ENCODE peak calls at places on chromosomes 16 and 17, in four cellular contexts. Q is neural progenitor cell, N is NT2/D1, W is K562. V is an unnamed sample. For H3K4me1 and H3K27me3, the result is how much of the 10 kb centered on the place peaks cover.

GRCh38 chr16:70437017-70437581 is 1.8 kb downstream of the ST3GAL2 start:
- DNase-seq in N (peak), W (peak), Q (peak), V (peak)

GRCh38 chr16:57412584-57412983 is 8.0 kb downstream of the CCL17 start:
- DNase-seq in Q (no peak), W (no peak), N (no peak), V (no peak)

GRCh38 chr17:60901222-60901621 is 223.6 kb downstream of the BCAS3 start:
- DNase-seq in Q (no peak), W (no peak), N (no peak), V (no peak)

GRCh38 chr16:9125658-9126492 is 34.4 kb downstream of the HAPSTR1 start:
- DNase-seq in N (no peak), W (no peak), Q (no peak), V (no peak)

GRCh38 chr16:86519649-86520316 is 9.5 kb downstream of the FOXF1 start:
- DNase-seq in W (peak), N (no peak), Q (peak), V (peak)

GRCh38 chr17:8005357-8005756 is 2.9 kb downstream of the GUCY2D start:
- DNase-seq in W (no peak), N (no peak), Q (no peak), V (no peak)

GRCh38 chr16:88650749-88651275 is at the start of gene CYBA:
- DNase-seq in Q (peak), W (peak), N (no peak), V (peak)

GRCh38 chr17:50576864-50577263 is 16.3 kb downstream of the CACNA1G start:
- DNase-seq in W (no peak), N (no peak), Q (no peak), V (no peak)

GRCh38 chr17:38598536-38598935 is 7.2 kb downstream of the SRCIN1 start:
- DNase-seq in Q (peak), W (peak), N (peak), V (peak)

GRCh38 chr17:46024590-46024989 is 25.5 kb downstream of the STH start:
- DNase-seq in N (no peak), Q (no peak), W (no peak), V (no peak)

GRCh38 chr16:4511441-4512082 is 27.0 kb downstream of the CDIP1 start:
- DNase-seq in W (peak), Q (peak), N (peak), V (peak)

GRCh38 chr16:12470311-12471229 is 333.1 kb downstream of the CPPED1 start:
- DNase-seq in W (no peak), N (no peak), Q (no peak), V (no peak)

GRCh38 chr17:63423251-63423950 is 22.7 kb downstream of the CYB561 start:
- DNase-seq in N (no peak), W (no peak), Q (no peak), V (peak)

GRCh38 chr16:81581107-81581506 is 136.5 kb downstream of the CMIP start:
- DNase-seq in Q (no peak), N (no peak), W (no peak), V (no peak)

GRCh38 chr16:88339926-88340754 is 42.6 kb upstream of the ZNF469 start:
- DNase-seq in N (no peak), Q (no peak), W (no peak), V (no peak)

DNA sequence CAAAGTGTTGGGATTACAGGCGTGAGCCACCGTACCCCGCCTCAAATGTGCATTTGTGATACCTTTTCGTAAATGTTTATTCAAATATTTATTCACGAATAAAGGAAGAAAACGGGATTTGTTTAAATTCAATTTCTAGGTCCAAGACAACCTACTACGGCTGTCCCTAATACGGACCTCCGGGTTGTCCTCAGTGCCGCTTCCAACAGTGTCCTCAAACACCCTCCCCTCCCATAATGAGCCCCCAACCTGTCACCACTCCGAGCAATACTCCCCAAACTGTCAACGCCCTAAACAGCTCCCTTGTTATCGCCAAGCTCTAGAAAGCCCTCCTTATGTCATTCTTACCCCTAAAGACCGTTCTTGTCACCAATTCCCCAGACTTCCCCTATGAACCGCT is 539 bp upstream of the GABARAPL2 start:
- DNase-seq in W (no peak), Q (no peak), N (no peak), V (no peak)
- H3K4me1 ChIP-seq in W (under half), Q (under half), N (under half), V (under half)

DNA sequence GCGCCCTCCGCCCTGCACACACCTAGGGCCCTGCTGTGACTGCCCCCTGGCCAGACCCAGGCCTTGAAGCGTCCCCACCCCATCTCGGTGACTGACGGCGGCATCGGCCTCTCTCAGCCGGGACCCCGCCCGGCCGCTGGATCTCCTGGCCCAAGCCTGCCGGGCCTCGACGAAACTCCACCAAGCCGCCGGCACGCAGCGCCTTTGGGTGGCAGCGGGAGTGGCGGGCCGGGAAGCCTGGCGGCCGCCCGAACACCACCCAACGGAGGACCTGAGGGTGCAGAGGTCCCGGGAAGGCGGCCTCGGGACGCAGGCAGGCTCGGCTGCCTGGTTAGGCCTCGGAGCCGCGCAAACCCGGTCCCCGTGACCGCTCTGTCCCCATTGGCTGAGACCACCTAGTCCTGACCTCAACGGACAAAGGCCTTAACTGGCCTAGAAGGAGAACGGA is 12.0 kb upstream of the TMEM97 start:
- DNase-seq in Q (no peak), N (no peak), W (no peak), V (no peak)
- H3K27me3 ChIP-seq in Q (under half), N (under half), W (under half), V (under half)

DNA sequence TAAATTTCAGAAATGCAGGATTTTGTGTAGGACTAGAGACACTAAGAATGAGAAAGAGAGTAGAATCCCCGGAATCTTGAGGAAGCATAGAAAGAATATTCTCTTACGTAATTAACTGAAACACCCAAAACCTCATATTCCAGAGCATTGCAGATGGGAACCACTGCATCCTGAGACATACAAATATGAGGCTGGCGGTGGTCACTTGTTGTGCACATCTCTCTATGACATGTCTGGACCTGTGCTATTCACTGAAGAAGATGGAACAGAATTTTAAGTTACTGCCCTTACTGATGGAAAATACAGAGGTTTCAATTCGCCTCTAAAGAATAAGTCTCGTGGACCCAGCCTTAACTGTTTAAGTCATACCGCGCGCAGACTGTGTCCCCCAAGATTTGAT is 806 bp downstream of the RAD51C start:
- DNase-seq in N (no peak), Q (no peak), W (peak), V (no peak)
- H3K4me3 ChIP-seq in N (peak), Q (peak), W (peak), V (peak)

GRCh38 chr17:48066656-48067055 is 18.5 kb downstream of the NFE2L1 start:
- DNase-seq in W (no peak), N (no peak), Q (no peak), V (no peak)
- H3K4me1 ChIP-seq in W (under half), N (under half), Q (under half), V (under half)